ENCODE peak calls at places on chromosomes 12 and 14, in ten cellular contexts. A is K562, P is hepatocyte, R is GM23248, U is PC-3, X is MM.1S, Y is mammary epithelial cell, T is GM23338, S is neural progenitor cell, O is H9. H is an unnamed sample.

GRCh38 chr12:59695379-59695778 is 99.5 kb downstream of the SLC16A7 start:
- DNase-seq in A (no peak), P (no peak), R (peak; percentile 87), U (peak; percentile 72), X (no peak), Y (peak; percentile 66), T (no peak), S (no peak), O (no peak), H (no peak)

GRCh38 chr12:106090586-106091411 is 48.0 kb downstream of the NUAK1 start:
- DNase-seq in A (no peak), P (peak; percentile 38), R (peak; percentile 91), U (peak; percentile 80), X (no peak), Y (peak; percentile 45), T (no peak), S (no peak), O (no peak), H (no peak)

GRCh38 chr12:15278816-15279658 is 43.3 kb upstream of the PTPRO start:
- DNase-seq in A (no peak), P (peak; percentile 44), R (peak; percentile 88), U (peak; percentile 88), X (peak; percentile 90), Y (peak; percentile 87), T (no peak), S (no peak), O (no peak), H (peak; percentile 48)

GRCh38 chr14:65478596-65478995 is 66.1 kb downstream of the FUT8 start:
- DNase-seq in A (no peak), P (peak; percentile 14), R (peak; percentile 74), U (peak; percentile 38), X (no peak), Y (peak; percentile 70), T (no peak), S (peak; percentile 36), O (no peak), H (no peak)

GRCh38 chr12:106954462-106955376 is 988 bp upstream of the TMEM263 start:
- DNase-seq in A (peak; percentile 46), P (peak; percentile 23), R (peak; percentile 74), U (no peak), X (peak; percentile 19), Y (peak; percentile 9), T (peak; percentile 27), S (peak; percentile 25), O (peak; percentile 43), H (peak; percentile 45)

GRCh38 chr14:73888460-73888725 is 1.7 kb downstream of the ZNF410 start:
- DNase-seq in A (no peak), P (no peak), R (peak; percentile 45), U (peak; percentile 32), X (no peak), Y (peak; percentile 27), T (no peak), S (no peak), O (no peak), H (no peak)

GRCh38 chr14:68795602-68796417 is 2.9 kb upstream of the ZFP36L1 start:
- DNase-seq in A (peak; percentile 78), P (peak; percentile 92), R (peak; percentile 90), U (peak; percentile 84), X (peak; percentile 77), Y (peak; percentile 85), T (peak; percentile 88), S (peak; percentile 88), O (peak; percentile 91), H (peak; percentile 94)

GRCh38 chr12:111444314-111444705 is 38.6 kb downstream of the SH2B3 start:
- DNase-seq in A (no peak), P (no peak), R (no peak), U (no peak), X (peak; percentile 67), Y (peak; percentile 27), T (no peak), S (no peak), O (no peak), H (no peak)

GRCh38 chr12:32290411-32290810 is 108.9 kb upstream of the FGD4 start:
- DNase-seq in A (no peak), P (no peak), R (peak; percentile 52), U (peak; percentile 30), X (no peak), Y (peak; percentile 26), T (peak; percentile 11), S (peak; percentile 15), O (no peak), H (no peak)

GRCh38 chr14:76919811-76920571 is 93.8 kb downstream of the LRRC74A start:
- DNase-seq in A (no peak), P (peak; percentile 87), R (peak; percentile 77), U (peak; percentile 53), X (no peak), Y (peak; percentile 27), T (peak; percentile 67), S (no peak), O (peak; percentile 70), H (peak; percentile 73)

GRCh38 chr14:101223561-101224162 is 320.1 kb upstream of the RTL1 start:
- DNase-seq in A (no peak), P (no peak), R (no peak), U (no peak), X (no peak), Y (no peak), T (no peak), S (no peak), O (no peak), H (no peak)

GRCh38 chr14:105414456-105415371 is 4.9 kb upstream of the MTA1 start:
- DNase-seq in A (peak; percentile 80), P (peak; percentile 86), R (peak; percentile 84), U (peak; percentile 31), X (no peak), Y (peak; percentile 26), T (peak; percentile 82), S (peak; percentile 79), O (peak; percentile 57), H (peak; percentile 84)

GRCh38 chr14:95463173-95463901 is 53.1 kb downstream of the SYNE3 start:
- DNase-seq in A (no peak), P (no peak), R (no peak), U (no peak), X (peak; percentile 72), Y (no peak), T (no peak), S (no peak), O (no peak), H (no peak)
- H3K4me1 ChIP-seq in A (peaks cover 4% of the 10 kb centered on the region), P (peaks cover 2% of the 10 kb centered on the region), R (peaks cover 5% of the 10 kb centered on the region), U (no peaks in the 10 kb centered on the region), X (peaks cover 41% of the 10 kb centered on the region), Y (no peaks in the 10 kb centered on the region), T (peaks cover 7% of the 10 kb centered on the region), S (peaks cover 9% of the 10 kb centered on the region), O (no peaks in the 10 kb centered on the region), H (peaks cover 7% of the 10 kb centered on the region)

GRCh38 chr14:38721822-38722431 is 381.1 kb downstream of the SEC23A start:
- DNase-seq in A (peak; percentile 29), P (peak; percentile 78), R (peak; percentile 68), U (peak; percentile 81), X (peak; percentile 27), Y (peak; percentile 32), T (peak; percentile 87), S (peak; percentile 67), O (peak; percentile 69), H (peak; percentile 90)

GRCh38 chr14:38718519-38718918 is 384.5 kb downstream of the SEC23A start:
- DNase-seq in A (no peak), P (no peak), R (no peak), U (no peak), X (no peak), Y (no peak), T (no peak), S (no peak), O (no peak), H (peak; percentile 47)

DNA sequence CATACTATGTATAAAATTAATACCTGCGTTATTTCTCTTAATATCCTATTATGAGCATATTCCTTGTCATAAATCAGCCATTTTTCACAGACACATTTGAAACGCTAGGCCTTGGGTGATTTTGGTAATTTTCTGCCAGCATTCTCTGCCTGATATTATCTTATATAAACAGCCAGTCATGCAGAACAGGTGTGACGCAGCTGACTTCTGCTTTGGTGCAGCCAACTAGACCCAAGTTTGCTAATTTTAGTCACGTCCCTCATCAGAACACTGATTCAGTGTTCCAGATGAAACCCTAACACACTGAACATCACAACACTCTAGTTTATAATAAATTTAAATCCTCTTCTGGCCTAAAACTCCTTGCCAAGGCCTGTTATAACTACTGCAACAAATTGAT is 386.2 kb downstream of the SEC23A start:
- DNase-seq in A (no peak), P (no peak), R (no peak), U (peak; percentile 19), X (no peak), Y (no peak), T (no peak), S (no peak), O (no peak), H (peak; percentile 79)
- H2AFZ ChIP-seq in A (no peak overlapping the region), P (no peak overlapping the region), R (no peak overlapping the region), U (no peak overlapping the region), X (no peak overlapping the region), Y (no peak overlapping the region), T (no peak overlapping the region), S (no peak overlapping the region), O (no peak overlapping the region), H (peak overlapping the region; percentile 64)

GRCh38 chr12:90205165-90205564 is 496.5 kb upstream of the ATP2B1 start:
- DNase-seq in A (no peak), P (no peak), R (no peak), U (no peak), X (no peak), Y (no peak), T (no peak), S (no peak), O (no peak), H (no peak)
- H3K4me1 ChIP-seq in A (no peaks in the 10 kb centered on the region), P (no peaks in the 10 kb centered on the region), R (no peaks in the 10 kb centered on the region), U (peaks cover under 1% of the 10 kb centered on the region), X (no peaks in the 10 kb centered on the region), Y (no peaks in the 10 kb centered on the region), T (no peaks in the 10 kb centered on the region), S (no peaks in the 10 kb centered on the region), O (no peaks in the 10 kb centered on the region), H (no peaks in the 10 kb centered on the region)

GRCh38 chr12:57793920-57794319 is 11.3 kb downstream of the TSFM start:
- DNase-seq in A (no peak), P (no peak), R (peak; percentile 91), U (peak; percentile 82), X (no peak), Y (peak; percentile 95), T (no peak), S (no peak), O (no peak), H (no peak)
- H2AFZ ChIP-seq in A (no peak overlapping the region), P (no peak overlapping the region), R (no peak overlapping the region), U (no peak overlapping the region), X (no peak overlapping the region), Y (no peak overlapping the region), T (no peak overlapping the region), S (no peak overlapping the region), O (no peak overlapping the region), H (no peak overlapping the region)

DNA sequence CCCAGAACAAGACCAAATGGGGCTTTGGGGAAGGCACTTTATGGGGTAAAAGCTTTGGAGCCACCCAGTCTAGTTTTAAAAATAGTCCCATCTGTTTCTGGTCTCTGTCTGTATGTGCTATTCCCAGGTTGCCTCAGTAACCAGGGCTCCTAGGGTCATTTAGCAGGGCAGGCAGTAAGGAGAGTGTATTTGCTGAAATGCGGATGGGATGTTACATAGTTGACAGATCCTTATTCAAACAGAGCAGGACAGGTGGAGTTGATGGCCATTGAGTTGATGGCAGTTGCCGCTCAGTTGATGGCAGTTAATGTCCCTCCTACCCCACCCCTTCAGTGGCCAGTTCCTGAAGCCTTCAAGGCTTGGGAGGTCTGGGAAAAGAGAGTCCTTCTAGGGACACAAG is 4.6 kb downstream of the ZC3H10 start:
- DNase-seq in A (no peak), P (no peak), R (no peak), U (no peak), X (no peak), Y (no peak), T (no peak), S (no peak), O (no peak), H (no peak)
- H3K4me1 ChIP-seq in A (peaks cover 25% of the 10 kb centered on the region), P (peaks cover 24% of the 10 kb centered on the region), R (peaks cover 28% of the 10 kb centered on the region), U (peaks cover 41% of the 10 kb centered on the region), X (peaks cover 25% of the 10 kb centered on the region), Y (peaks cover 38% of the 10 kb centered on the region), T (peaks cover 21% of the 10 kb centered on the region), S (peaks cover 24% of the 10 kb centered on the region), O (no peaks in the 10 kb centered on the region), H (peaks cover 38% of the 10 kb centered on the region)

H was measured in Karpas-422.